ENCODE peak calls at places on chromosome 6, in ten cellular contexts. J is heart left ventricle, R is aorta, A is HepG2, W is left lung, X is lung, Z is IMR-90, U is right lobe of liver, T is upper lobe of right lung, S is upper lobe of left lung. Q is an unnamed sample. For H3K4me1, the result is how much of the 10 kb centered on the place peaks cover.

GRCh38 chr6:112477125-112477524 is 130.0 kb downstream of the RFPL4B start:
- ATAC-seq in J (no peak), R (no peak), A (no peak), W (no peak), X (no peak), Z (no peak), U (no peak), T (no peak), S (no peak), Q (no peak)

GRCh38 chr6:153167026-153167891 is 36.2 kb upstream of the RGS17 start:
- ATAC-seq in J (no peak), R (no peak), A (peak), W (peak), X (peak), Z (peak), U (peak), T (no peak), S (peak), Q (no peak)

GRCh38 chr6:79170915-79171314 is 63.6 kb downstream of the HMGN3 start:
- ATAC-seq in J (no peak), R (no peak), A (no peak), W (peak), X (no peak), Z (no peak), U (peak), T (no peak), S (no peak), Q (no peak)

GRCh38 chr6:43877463-43878126 is 107.6 kb downstream of the VEGFA start:
- ATAC-seq in J (no peak), R (no peak), A (peak), W (no peak), X (no peak), Z (no peak), U (peak), T (no peak), S (no peak), Q (no peak)

GRCh38 chr6:50816115-50816675 is 2.5 kb upstream of the TFAP2B start:
- ATAC-seq in J (no peak), R (no peak), A (peak), W (peak), X (peak), Z (peak), U (peak), T (peak), S (peak), Q (no peak)

GRCh38 chr6:160791981-160792418 is 90.0 kb downstream of the PLG start:
- ATAC-seq in J (no peak), R (no peak), A (no peak), W (no peak), X (no peak), Z (no peak), U (no peak), T (no peak), S (no peak), Q (no peak)

GRCh38 chr6:27279513-27280063 is 32.1 kb downstream of the PRSS16 start:
- ATAC-seq in J (no peak), R (no peak), A (peak), W (no peak), X (no peak), Z (peak), U (no peak), T (no peak), S (no peak), Q (no peak)

GRCh38 chr6:17624396-17624795 is 24.3 kb downstream of the FAM8A1 start:
- ATAC-seq in J (peak), R (no peak), A (no peak), W (no peak), X (no peak), Z (no peak), U (no peak), T (no peak), S (no peak), Q (no peak)

GRCh38 chr6:34990971-34991560 is 102.0 kb downstream of the ANKS1A start:
- ATAC-seq in J (no peak), R (no peak), A (no peak), W (peak), X (no peak), Z (peak), U (peak), T (peak), S (peak), Q (peak)

GRCh38 chr6:21593927-21594421 is 423 bp downstream of the SOX4 start:
- ATAC-seq in J (peak), R (peak), A (peak), W (peak), X (peak), Z (peak), U (peak), T (peak), S (peak), Q (peak)

GRCh38 chr6:52399511-52400315 is 20.4 kb upstream of the EFHC1 start:
- ATAC-seq in J (peak), R (peak), A (peak), W (peak), X (no peak), Z (peak), U (peak), T (peak), S (peak), Q (no peak)

GRCh38 chr6:6717953-6718352 is 129.4 kb downstream of the LY86 start:
- ATAC-seq in J (peak), R (peak), A (no peak), W (peak), X (no peak), Z (no peak), U (peak), T (peak), S (peak), Q (peak)

GRCh38 chr6:134058622-134059366 is 6.4 kb upstream of the SLC2A12 start:
- ATAC-seq in J (peak), R (no peak), A (no peak), W (no peak), X (no peak), Z (no peak), U (peak), T (no peak), S (no peak), Q (no peak)

GRCh38 chr6:113763883-113764282 is 93.3 kb upstream of the MARCKS start:
- ATAC-seq in J (peak), R (no peak), A (no peak), W (peak), X (peak), Z (peak), U (peak), T (peak), S (peak), Q (peak)

GRCh38 chr6:301526-301925 is 9.2 kb downstream of the DUSP22 start:
- ATAC-seq in J (no peak), R (no peak), A (no peak), W (no peak), X (no peak), Z (no peak), U (no peak), T (no peak), S (no peak), Q (no peak)
- H3K4me1 ChIP-seq in J (under half), R (under half), A (under half), W (under half), X (under half), Z (under half), U (under half), T (under half), S (under half), Q (under half)

GRCh38 chr6:15547379-15547778 is 115.4 kb downstream of the DTNBP1 start:
- ATAC-seq in J (no peak), R (no peak), A (no peak), W (no peak), X (no peak), Z (peak), U (no peak), T (no peak), S (no peak), Q (no peak)

GRCh38 chr6:15551798-15552197 is 111.0 kb downstream of the DTNBP1 start:
- ATAC-seq in J (peak), R (no peak), A (no peak), W (peak), X (no peak), Z (no peak), U (peak), T (peak), S (no peak), Q (peak)

GRCh38 chr6:15550724-15551123 is 112.1 kb downstream of the DTNBP1 start:
- ATAC-seq in J (no peak), R (no peak), A (no peak), W (no peak), X (no peak), Z (no peak), U (no peak), T (no peak), S (no peak), Q (no peak)

GRCh38 chr6:15551262-15551661 is 111.6 kb downstream of the DTNBP1 start:
- ATAC-seq in J (peak), R (no peak), A (no peak), W (no peak), X (no peak), Z (no peak), U (no peak), T (no peak), S (no peak), Q (no peak)

DNA sequence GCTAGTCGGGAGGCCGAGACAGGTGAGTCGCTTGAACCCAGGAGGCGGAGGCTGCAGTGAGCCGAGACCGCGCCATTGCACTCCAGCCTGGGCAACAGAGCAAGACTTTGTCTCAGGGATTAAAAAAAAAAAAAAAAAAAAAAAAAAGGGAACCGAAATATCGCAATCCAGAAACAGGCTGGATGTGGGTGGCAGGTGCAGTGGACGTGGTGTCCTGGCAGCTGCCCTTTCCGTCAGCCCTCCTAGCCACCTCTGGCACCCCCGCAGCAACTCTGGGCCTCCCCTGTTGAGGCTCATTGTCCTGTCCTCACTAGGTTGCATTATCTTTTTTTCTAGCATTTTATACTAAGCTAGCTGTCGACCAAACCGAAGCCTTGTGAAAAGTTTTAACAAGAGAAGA is 113.5 kb downstream of the DTNBP1 start:
- ATAC-seq in J (no peak), R (no peak), A (no peak), W (no peak), X (no peak), Z (no peak), U (no peak), T (peak), S (no peak), Q (no peak)
- H3K4me1 ChIP-seq in J (under half), R (under half), A (under half), W (under half), X (under half), Z (under half), U (under half), T (under half), S (under half), Q (under half)

GRCh38 chr6:3882865-3883264 is 33.7 kb downstream of the FAM50B start:
- ATAC-seq in J (peak), R (peak), A (no peak), W (peak), X (no peak), Z (peak), U (no peak), T (no peak), S (peak), Q (peak)

GRCh38 chr6:3884007-3884745 is 35.0 kb downstream of the FAM50B start:
- ATAC-seq in J (peak), R (peak), A (peak), W (peak), X (no peak), Z (peak), U (peak), T (peak), S (peak), Q (no peak)

GRCh38 chr6:3888153-3888957 is 39.2 kb downstream of the FAM50B start:
- ATAC-seq in J (peak), R (peak), A (no peak), W (no peak), X (no peak), Z (no peak), U (no peak), T (peak), S (peak), Q (peak)

GRCh38 chr6:3885262-3886036 is 36.3 kb downstream of the FAM50B start:
- ATAC-seq in J (no peak), R (no peak), A (peak), W (peak), X (no peak), Z (no peak), U (peak), T (peak), S (no peak), Q (no peak)

GRCh38 chr6:3887150-3887700 is 38.1 kb downstream of the FAM50B start:
- ATAC-seq in J (peak), R (no peak), A (peak), W (peak), X (no peak), Z (peak), U (peak), T (peak), S (no peak), Q (no peak)
- H3K4me1 ChIP-seq in J (under half), R (under half), A (half or more), W (under half), X (under half), Z (under half), U (half or more), T (under half), S (under half), Q (under half)

GRCh38 chr6:42095776-42096541 is 45.6 kb downstream of the TAF8 start:
- ATAC-seq in J (no peak), R (no peak), A (peak), W (no peak), X (no peak), Z (no peak), U (no peak), T (no peak), S (no peak), Q (no peak)

GRCh38 chr6:42091718-42092023 is 41.3 kb downstream of the TAF8 start:
- ATAC-seq in J (no peak), R (no peak), A (no peak), W (peak), X (no peak), Z (no peak), U (no peak), T (peak), S (no peak), Q (no peak)

GRCh38 chr6:42090819-42091717 is 40.7 kb downstream of the TAF8 start:
- ATAC-seq in J (no peak), R (no peak), A (no peak), W (no peak), X (no peak), Z (no peak), U (no peak), T (no peak), S (no peak), Q (no peak)

GRCh38 chr6:42095066-42095465 is 44.7 kb downstream of the TAF8 start:
- ATAC-seq in J (no peak), R (no peak), A (no peak), W (no peak), X (no peak), Z (no peak), U (no peak), T (no peak), S (no peak), Q (no peak)

DNA sequence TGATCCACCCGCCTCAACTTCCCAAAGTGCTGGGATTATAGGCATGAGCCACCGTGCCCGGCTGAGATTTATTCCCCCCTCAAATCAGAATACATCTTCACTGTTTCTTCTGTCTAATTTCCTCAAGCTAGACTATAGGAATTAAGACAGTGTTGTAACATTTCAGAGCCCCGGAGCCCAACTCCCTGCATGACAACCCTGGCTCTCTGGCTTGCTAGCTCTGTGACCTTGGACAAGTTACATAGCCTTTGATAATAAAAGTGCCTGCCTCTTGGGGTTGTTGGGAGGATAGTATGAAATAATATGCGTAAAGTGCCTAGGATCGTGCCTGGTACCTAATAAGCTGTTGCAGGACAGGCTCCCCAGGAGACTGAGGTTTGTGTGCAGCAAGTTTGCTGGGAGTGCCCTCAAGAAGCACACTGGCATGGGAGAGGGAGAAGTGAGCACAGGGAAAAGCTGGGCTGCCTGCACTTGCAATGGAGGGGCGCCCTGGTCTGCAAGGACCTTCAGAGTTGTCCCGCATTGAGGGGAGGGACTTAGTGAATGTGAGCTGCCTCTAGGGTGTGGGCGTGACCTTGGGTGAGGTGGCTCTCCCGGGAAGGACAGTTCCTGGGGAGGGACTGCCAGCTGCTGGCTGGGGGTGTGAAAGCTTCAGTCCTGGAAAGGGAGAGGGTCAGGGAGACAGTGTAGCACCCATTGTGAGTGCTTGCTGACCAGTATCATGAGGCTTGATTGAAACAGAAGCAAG is 43.4 kb downstream of the TAF8 start:
- ATAC-seq in J (peak), R (no peak), A (peak), W (peak), X (no peak), Z (no peak), U (no peak), T (peak), S (peak), Q (no peak)
- H3K4me1 ChIP-seq in J (under half), R (under half), A (under half), W (under half), X (under half), Z (under half), U (under half), T (under half), S (under half), Q (under half)

DNA sequence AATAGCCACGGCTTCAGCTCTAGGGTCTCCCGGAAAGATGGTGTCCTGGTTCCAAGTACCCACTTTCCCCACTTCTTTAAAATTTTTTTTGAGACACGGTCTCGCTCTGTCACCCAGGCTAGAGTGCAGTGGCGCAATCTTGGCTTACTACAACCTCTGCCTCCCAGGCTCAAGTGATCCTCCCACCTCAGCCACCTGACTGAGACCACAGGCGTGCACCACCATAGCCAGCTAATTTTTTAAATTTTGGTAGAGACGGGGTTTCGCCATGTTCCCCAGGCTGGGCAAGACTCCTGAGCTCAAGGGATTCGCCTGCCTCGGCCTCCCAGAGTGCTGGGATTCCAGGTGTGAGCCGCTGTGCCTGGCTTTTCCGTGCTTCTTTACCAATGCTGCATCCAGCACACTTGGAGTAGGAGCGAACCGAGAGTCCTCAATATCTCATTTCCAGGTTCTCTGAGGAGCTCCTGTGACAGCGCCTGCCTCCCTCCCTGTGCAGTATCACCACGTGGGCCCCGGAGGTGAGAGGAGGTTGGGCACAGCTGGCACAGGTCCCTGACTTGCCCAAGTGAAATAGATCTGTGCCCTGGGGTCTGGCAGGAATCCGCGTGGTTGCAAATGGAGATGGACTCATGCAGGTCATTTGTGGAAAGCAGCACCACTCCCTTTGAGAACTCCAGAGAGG is 37.3 kb downstream of the EZR start:
- ATAC-seq in J (peak), R (no peak), A (no peak), W (peak), X (peak), Z (no peak), U (peak), T (peak), S (peak), Q (no peak)
- H3K4me1 ChIP-seq in J (under half), R (under half), A (under half), W (under half), X (under half), Z (under half), U (under half), T (under half), S (under half), Q (under half)

Q was measured in gastroesophageal sphincter.